ENCODE peak calls at places on chromosomes 13 and 19, in four cellular contexts. R, I, G and N are unnamed samples.

GRCh38 chr19:2428027-2428690 is 773 bp upstream of the TIMM13 start:
- DNase-seq in R (no peak), I (peak; percentile 89), G (no peak), N (no peak)

GRCh38 chr13:99224019-99224418 is 23.4 kb downstream of the UBAC2 start:
- DNase-seq in R (no peak), I (no peak), G (no peak), N (no peak)

GRCh38 chr19:18762125-18763023 is 28.7 kb downstream of the COMP start:
- DNase-seq in R (peak; percentile 95), I (peak; percentile 91), G (peak; percentile 68), N (peak; percentile 94)

GRCh38 chr13:23905766-23906165 is 8.5 kb upstream of the C1QTNF9B start:
- DNase-seq in R (no peak), I (no peak), G (no peak), N (no peak)

GRCh38 chr13:66581691-66582090 is 648.4 kb downstream of the PCDH9 start:
- DNase-seq in R (no peak), I (no peak), G (no peak), N (no peak)

GRCh38 chr13:60112771-60113170 is 51.0 kb downstream of the DIAPH3 start:
- DNase-seq in R (no peak), I (no peak), G (no peak), N (peak; percentile 34)

GRCh38 chr19:49014123-49014869 is 2.6 kb downstream of the LHB start:
- DNase-seq in R (no peak), I (no peak), G (no peak), N (no peak)

GRCh38 chr13:67438465-67438864 is 208.3 kb upstream of the PCDH9 start:
- DNase-seq in R (peak; percentile 4), I (no peak), G (no peak), N (no peak)

GRCh38 chr19:55383789-55384575 is at the start of gene TMEM238:
- DNase-seq in R (peak; percentile 71), I (peak; percentile 90), G (peak; percentile 47), N (peak; percentile 68)
- TF ChIP-seq CTCF in R (no peak), I (no peak), G (peak; percentile 48), N (no peak)

DNA sequence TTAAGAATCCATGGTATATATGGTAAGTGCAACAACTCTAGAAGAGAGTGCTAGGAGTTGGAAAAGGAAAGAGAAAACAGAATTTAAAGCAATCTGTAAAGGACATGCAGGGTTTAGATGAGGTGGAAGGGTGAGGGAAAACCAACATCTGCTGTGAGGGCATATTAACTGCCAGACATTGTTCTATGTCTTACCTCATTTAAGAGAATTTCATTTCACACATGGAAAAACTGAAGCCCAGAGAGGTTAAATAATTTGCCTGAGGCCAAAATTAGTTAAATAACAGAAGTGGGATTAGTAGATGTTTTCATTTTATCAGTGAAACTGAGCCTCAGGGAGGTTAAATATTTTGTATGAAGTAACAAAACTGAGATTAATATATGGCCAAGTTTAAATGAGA is 7.4 kb upstream of the USPL1 start:
- DNase-seq in R (no peak), I (no peak), G (no peak), N (no peak)
- TF ChIP-seq CTCF in R (no peak), I (no peak), G (no peak), N (no peak)

DNA sequence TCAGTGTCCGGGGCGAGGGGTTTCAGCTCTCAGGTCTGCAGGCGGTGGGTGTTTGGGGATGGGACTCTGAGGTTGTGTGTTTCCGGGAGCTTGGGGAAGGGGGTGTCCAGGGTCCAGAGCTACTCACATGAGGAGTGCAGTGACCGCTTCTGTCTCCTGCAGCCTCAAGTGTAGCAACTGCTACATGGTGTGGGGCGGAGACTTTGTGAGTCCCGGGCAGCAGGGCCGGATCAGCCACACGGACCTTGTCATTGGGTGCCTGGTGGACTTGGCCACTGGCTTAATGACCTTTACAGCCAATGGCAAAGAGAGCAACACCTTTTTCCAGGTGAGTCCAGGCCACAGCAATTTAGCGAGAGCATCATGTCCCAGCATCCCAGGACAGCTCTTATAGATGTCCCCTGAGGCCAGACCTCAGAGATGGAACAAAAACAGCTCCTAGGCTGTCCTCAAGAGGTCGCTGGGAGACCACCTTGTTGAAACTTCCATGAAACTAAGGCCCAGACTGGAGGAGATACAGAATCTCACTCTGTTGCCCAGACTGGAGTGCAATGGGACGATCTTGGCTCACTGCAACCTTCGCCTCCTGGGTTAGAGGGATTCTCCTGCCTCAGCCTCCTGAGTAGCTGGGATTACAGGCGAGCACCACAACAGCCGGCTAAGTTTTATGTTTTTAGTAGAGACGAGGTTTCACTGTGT is 44.9 kb downstream of the RYR1 start:
- DNase-seq in R (peak; percentile 30), I (no peak), G (no peak), N (no peak)
- TF ChIP-seq CTCF in R (peak; percentile 35), I (no peak), G (no peak), N (peak; percentile 6)

DNA sequence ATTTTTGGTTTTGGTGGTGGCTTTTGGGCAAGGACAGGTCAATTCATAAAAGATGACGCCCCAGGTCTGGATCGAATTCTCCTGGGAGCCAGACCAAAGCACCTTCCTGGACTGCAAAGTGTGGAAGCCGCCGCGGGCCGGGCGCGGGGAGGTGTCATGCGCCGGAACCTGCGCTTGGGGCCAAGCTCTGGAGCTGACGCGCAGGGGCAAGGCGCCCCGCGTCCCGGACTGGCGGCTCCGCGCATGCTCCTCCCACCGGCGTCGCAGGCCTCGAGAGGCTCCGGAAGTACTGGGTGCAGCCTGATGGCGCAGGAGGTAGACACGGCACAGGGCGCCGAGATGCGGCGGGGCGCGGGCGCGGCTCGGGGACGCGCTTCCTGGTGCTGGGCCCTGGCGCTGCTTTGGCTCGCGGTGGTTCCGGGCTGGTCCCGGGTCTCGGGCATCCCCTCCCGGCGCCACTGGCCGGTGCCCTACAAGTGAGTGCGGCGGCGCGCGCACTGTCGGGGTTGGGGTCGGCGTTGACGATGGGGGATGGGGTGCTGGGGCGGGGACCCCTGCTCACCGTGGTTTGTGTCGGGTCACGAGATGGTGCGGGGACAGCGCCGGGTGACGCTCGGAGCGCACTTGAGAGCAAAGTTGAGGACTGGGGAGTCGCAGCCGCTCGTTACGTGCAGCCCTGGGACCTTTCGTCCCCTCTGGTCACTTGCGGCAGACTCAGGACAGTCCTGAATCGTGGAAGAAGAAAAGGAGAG is at the start of gene CLN5:
- DNase-seq in R (peak; percentile 89), I (peak; percentile 99), G (peak; percentile 91), N (peak; percentile 91)
- TF ChIP-seq CTCF in R (no peak), I (no peak), G (no peak), N (no peak)

GRCh38 chr13:62631614-62632013 is 1216.0 kb upstream of the PCDH20 start:
- DNase-seq in R (peak; percentile 20), I (no peak), G (no peak), N (no peak)
- TF ChIP-seq CTCF in R (no peak), I (no peak), G (no peak), N (no peak)

GRCh38 chr19:5117421-5117820 is 148.5 kb downstream of the KDM4B start:
- DNase-seq in R (no peak), I (no peak), G (no peak), N (no peak)
- TF ChIP-seq CTCF in R (peak; percentile 16), I (no peak), G (no peak), N (no peak)